ENCODE peak calls at places on chromosomes 12 and 14, in five cellular contexts. Y is LoVo, D is neural progenitor cell, U is right lobe of liver, X is Peyer's patch. F is an unnamed sample.

GRCh38 chr14:35403397-35404245 is 928 bp downstream of the NFKBIA start:
- DNase-seq in Y (peak), D (peak), U (peak), X (peak), F (peak)

GRCh38 chr14:106875503-106875902 is 1349.1 kb downstream of the TMEM121 start:
- DNase-seq in Y (no peak), D (no peak), U (no peak), X (no peak), F (no peak)

GRCh38 chr12:90858261-90858660 is 96.7 kb downstream of the CCER1 start:
- DNase-seq in Y (peak), D (peak), U (no peak), X (no peak), F (peak)

GRCh38 chr12:65308001-65308400 is 29.5 kb downstream of the MSRB3 start:
- DNase-seq in Y (no peak), D (no peak), U (no peak), X (no peak), F (no peak)

GRCh38 chr14:96938946-96939345 is 141.8 kb downstream of the VRK1 start:
- DNase-seq in Y (no peak), D (peak), U (no peak), X (no peak), F (no peak)

GRCh38 chr12:110366474-110367208 is 36.9 kb downstream of the ANAPC7 start:
- DNase-seq in Y (no peak), D (no peak), U (no peak), X (no peak), F (no peak)

GRCh38 chr12:11755311-11755930 is 105.9 kb downstream of the ETV6 start:
- DNase-seq in Y (no peak), D (no peak), U (no peak), X (no peak), F (no peak)

GRCh38 chr14:61736751-61737150 is 25.5 kb upstream of the SNAPC1 start:
- DNase-seq in Y (no peak), D (no peak), U (no peak), X (no peak), F (no peak)

GRCh38 chr14:92646952-92647461 is 101.4 kb downstream of the LGMN start:
- DNase-seq in Y (no peak), D (no peak), U (no peak), X (no peak), F (no peak)

GRCh38 chr12:45324391-45324790 is 108.5 kb downstream of the ANO6 start:
- DNase-seq in Y (no peak), D (no peak), U (no peak), X (no peak), F (no peak)

F was measured in SW480.